ENCODE peak calls at places on chromosomes 2 and 18, in six cellular contexts. N, O, K, M, B and E are unnamed samples.

GRCh38 chr18:67730884-67731283 is 214.4 kb upstream of the DSEL start:
- DNase-seq in N (no peak), O (no peak), K (no peak), M (no peak), B (no peak), E (no peak)

GRCh38 chr2:235300368-235301201 is 193.3 kb upstream of the AGAP1 start:
- DNase-seq in N (no peak), O (no peak), K (no peak), M (no peak), B (peak; percentile 74), E (no peak)

GRCh38 chr18:4024702-4025101 is 430.4 kb downstream of the DLGAP1 start:
- DNase-seq in N (no peak), O (no peak), K (no peak), M (no peak), B (no peak), E (no peak)

GRCh38 chr2:7097353-7097895 is 180.2 kb downstream of the RNF144A start:
- DNase-seq in N (peak; percentile 68), O (peak; percentile 93), K (peak; percentile 75), M (peak; percentile 42), B (peak; percentile 84), E (no peak)

GRCh38 chr2:12764075-12764722 is 47.5 kb downstream of the TRIB2 start:
- DNase-seq in N (no peak), O (no peak), K (no peak), M (no peak), B (no peak), E (no peak)

GRCh38 chr2:74708296-74708695 is 54.2 kb downstream of the SEMA4F start:
- DNase-seq in N (no peak), O (peak; percentile 50), K (no peak), M (peak; percentile 85), B (no peak), E (no peak)

GRCh38 chr2:158926478-158926948 is 41.9 kb upstream of the TANC1 start:
- DNase-seq in N (no peak), O (no peak), K (no peak), M (no peak), B (no peak), E (no peak)

GRCh38 chr2:197137234-197137633 is 173.3 kb downstream of the ANKRD44 start:
- DNase-seq in N (no peak), O (no peak), K (no peak), M (no peak), B (no peak), E (no peak)

GRCh38 chr2:147161746-147162145 is 683.1 kb upstream of the ACVR2A start:
- DNase-seq in N (no peak), O (no peak), K (no peak), M (no peak), B (no peak), E (no peak)

GRCh38 chr2:75587954-75588587 is 27.3 kb upstream of the EVA1A start:
- DNase-seq in N (no peak), O (no peak), K (no peak), M (no peak), B (no peak), E (no peak)

GRCh38 chr2:2847131-2847740 is 516.2 kb upstream of the MYT1L start:
- DNase-seq in N (no peak), O (no peak), K (no peak), M (peak; percentile 72), B (no peak), E (no peak)

GRCh38 chr2:163990088-163990487 is 254.3 kb upstream of the FIGN start:
- DNase-seq in N (no peak), O (no peak), K (no peak), M (no peak), B (no peak), E (no peak)

GRCh38 chr2:579351-579886 is 97.8 kb downstream of the TMEM18 start:
- DNase-seq in N (no peak), O (no peak), K (no peak), M (no peak), B (no peak), E (no peak)

GRCh38 chr2:173075781-173076556 is at the start of gene MAP3K20:
- DNase-seq in N (peak; percentile 51), O (no peak), K (peak; percentile 73), M (peak; percentile 82), B (peak; percentile 83), E (no peak)

GRCh38 chr18:59623456-59624383 is 73.5 kb downstream of the CCBE1 start:
- DNase-seq in N (no peak), O (peak; percentile 89), K (no peak), M (peak; percentile 23), B (no peak), E (no peak)

GRCh38 chr2:120847700-120848321 is 112.1 kb downstream of the GLI2 start:
- DNase-seq in N (no peak), O (no peak), K (no peak), M (no peak), B (peak; percentile 43), E (no peak)

GRCh38 chr18:66616523-66616983 is 12.7 kb upstream of the CDH19 start:
- DNase-seq in N (peak; percentile 43), O (no peak), K (no peak), M (no peak), B (no peak), E (no peak)

GRCh38 chr2:80499095-80499494 is 194.5 kb upstream of the LRRTM1 start:
- DNase-seq in N (no peak), O (no peak), K (peak; percentile 36), M (no peak), B (no peak), E (no peak)

GRCh38 chr18:24631238-24632025 is 171.0 kb downstream of the HRH4 start:
- DNase-seq in N (no peak), O (peak; percentile 91), K (no peak), M (no peak), B (no peak), E (no peak)

GRCh38 chr2:120470041-120470716 is 124.2 kb downstream of the INHBB start:
- DNase-seq in N (peak; percentile 31), O (no peak), K (peak; percentile 85), M (peak; percentile 95), B (peak; percentile 89), E (no peak)

GRCh38 chr18:50201476-50201875 is 6.5 kb upstream of the MYO5B start:
- DNase-seq in N (no peak), O (no peak), K (no peak), M (no peak), B (no peak), E (no peak)

GRCh38 chr18:62018034-62018760 is 125.4 kb upstream of the RNF152 start:
- DNase-seq in N (no peak), O (no peak), K (no peak), M (no peak), B (no peak), E (no peak)

GRCh38 chr2:113795405-113795920 is 39.0 kb upstream of the SLC35F5 start:
- DNase-seq in N (no peak), O (no peak), K (no peak), M (no peak), B (no peak), E (no peak)

GRCh38 chr2:119442850-119443249 is 11.2 kb downstream of the TMEM37 start:
- DNase-seq in N (no peak), O (no peak), K (no peak), M (no peak), B (no peak), E (no peak)

GRCh38 chr18:48059363-48060109 is 129.1 kb upstream of the SMAD2 start:
- DNase-seq in N (no peak), O (no peak), K (no peak), M (no peak), B (no peak), E (no peak)

GRCh38 chr2:189646521-189646920 is 14.7 kb upstream of the ASNSD1 start:
- DNase-seq in N (no peak), O (no peak), K (no peak), M (no peak), B (no peak), E (no peak)

GRCh38 chr18:67425724-67426123 is 90.8 kb downstream of the DSEL start:
- DNase-seq in N (no peak), O (no peak), K (no peak), M (no peak), B (no peak), E (no peak)

GRCh38 chr2:144332356-144333143 is 187.4 kb downstream of the ZEB2 start:
- DNase-seq in N (peak; percentile 85), O (no peak), K (peak; percentile 89), M (peak; percentile 84), B (peak; percentile 90), E (peak; percentile 90)

GRCh38 chr18:13570216-13570615 is 156.1 kb downstream of the FAM210A start:
- DNase-seq in N (no peak), O (no peak), K (no peak), M (no peak), B (no peak), E (no peak)
- H3K27ac ChIP-seq in N (peak overlapping the region; percentile 66), O (no peak overlapping the region), K (no peak overlapping the region), M (no peak overlapping the region), B (no peak overlapping the region), E (no peak overlapping the region)

GRCh38 chr2:38716185-38716584 is 35.0 kb downstream of the SRSF7 start:
- DNase-seq in N (no peak), O (no peak), K (no peak), M (no peak), B (no peak), E (no peak)
- TF ChIP-seq CTCF in N (no peak), O (no peak), K (no peak), M (no peak), B (no peak), E (no peak)

DNA sequence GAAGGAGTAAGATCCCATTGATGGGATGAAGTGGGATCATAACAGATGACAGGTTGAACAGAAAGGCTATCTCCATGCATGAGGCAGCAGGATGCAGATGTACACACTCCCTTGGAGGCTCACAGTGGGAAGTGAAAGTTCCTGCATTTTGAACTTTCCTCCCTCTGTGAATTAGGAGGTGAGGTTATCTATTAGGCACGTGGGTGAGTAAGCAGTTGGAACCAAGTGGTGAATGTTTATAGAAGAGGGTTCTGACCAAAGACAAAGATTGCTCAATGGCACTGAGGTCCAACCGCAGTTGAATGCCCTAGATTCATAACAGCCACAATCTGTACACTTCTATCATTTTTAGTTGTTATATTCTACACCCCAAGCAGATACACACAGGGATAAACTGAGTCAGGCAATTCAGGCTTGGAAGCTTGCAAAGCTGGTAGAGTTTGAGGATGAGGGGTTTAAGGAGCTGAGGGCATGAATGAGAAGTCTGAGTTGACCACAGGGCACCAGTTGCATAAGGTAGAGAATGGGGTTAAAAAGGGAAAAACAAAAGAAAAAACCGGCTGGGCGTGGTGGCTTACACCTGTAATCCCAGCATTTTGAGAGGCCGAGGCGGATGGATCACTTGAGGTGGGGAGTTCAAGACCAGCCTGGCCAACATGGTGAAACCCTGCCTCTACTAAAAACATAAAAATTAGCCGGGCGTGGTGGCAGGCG is 7.1 kb upstream of the KCMF1 start:
- DNase-seq in N (no peak), O (no peak), K (no peak), M (no peak), B (no peak), E (no peak)
- H3K27ac ChIP-seq in N (no peak overlapping the region), O (no peak overlapping the region), K (no peak overlapping the region), M (peak overlapping the region; percentile 2), B (no peak overlapping the region), E (no peak overlapping the region)

DNA sequence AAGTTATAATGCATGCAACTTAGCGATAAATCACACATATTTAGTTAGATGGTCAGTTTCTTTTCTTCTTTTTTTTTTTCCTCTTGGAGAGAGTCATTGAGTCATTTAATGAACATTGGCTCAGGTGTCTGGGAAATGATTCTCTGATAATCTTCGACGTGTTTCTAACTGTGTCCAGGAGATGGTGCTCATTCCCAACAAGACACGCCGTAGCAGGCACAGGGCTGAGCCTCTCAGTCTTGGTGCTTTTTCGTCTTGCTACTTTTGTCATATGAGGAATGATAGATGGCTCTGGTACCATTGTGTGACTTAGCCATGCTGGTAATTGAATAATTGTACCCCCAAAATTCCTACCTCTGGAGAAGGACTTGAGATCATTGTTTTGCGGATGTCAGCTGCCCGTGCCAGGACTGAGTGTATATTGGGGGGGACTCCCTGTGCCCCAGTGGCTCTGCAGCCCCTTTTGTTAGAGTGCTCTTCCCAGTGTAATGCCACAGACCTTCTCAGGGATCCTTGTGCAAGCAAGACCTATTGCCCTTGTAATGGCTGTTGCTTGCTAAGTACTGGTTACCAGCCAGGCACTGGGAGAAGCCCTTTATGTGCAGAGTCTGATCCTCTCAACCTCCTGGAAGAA is 107.6 kb upstream of the CYRIA start:
- DNase-seq in N (peak; percentile 58), O (no peak), K (peak; percentile 38), M (no peak), B (no peak), E (no peak)
- TF ChIP-seq CTCF in N (peak; percentile 75), O (no peak), K (peak; percentile 37), M (no peak), B (peak; percentile 55), E (no peak)